ENCODE peak calls at places on chromosome 1, in eight cellular contexts. U, E, A, X, L, G, K and D are unnamed samples.

GRCh38 chr1:154608522-154609294 is 722 bp upstream of the ADAR start:
- DNase-seq in U (peak; percentile 64), E (peak; percentile 70), A (peak; percentile 57), X (peak; percentile 36), L (peak; percentile 37), G (peak; percentile 39), K (peak; percentile 25), D (peak; percentile 40)

GRCh38 chr1:34984435-34985062 is 598 bp downstream of the TMEM35B start:
- DNase-seq in U (peak; percentile 52), E (peak; percentile 79), A (no peak), X (no peak), L (no peak), G (no peak), K (no peak), D (no peak)

GRCh38 chr1:76074321-76075187 is at the start of gene ST6GALNAC3:
- DNase-seq in U (peak; percentile 40), E (peak; percentile 91), A (peak; percentile 85), X (peak; percentile 69), L (peak; percentile 77), G (no peak), K (peak; percentile 64), D (peak; percentile 77)

GRCh38 chr1:31580891-31581603 is 4.7 kb downstream of the TINAGL1 start:
- DNase-seq in U (no peak), E (no peak), A (no peak), X (no peak), L (no peak), G (no peak), K (no peak), D (no peak)

GRCh38 chr1:163046071-163046470 is 23.1 kb upstream of the RGS4 start:
- DNase-seq in U (peak; percentile 66), E (no peak), A (no peak), X (no peak), L (no peak), G (no peak), K (no peak), D (no peak)

GRCh38 chr1:115400891-115401290 is 62.8 kb upstream of the NGF start:
- DNase-seq in U (no peak), E (no peak), A (no peak), X (no peak), L (no peak), G (no peak), K (no peak), D (no peak)

GRCh38 chr1:86687595-86687994 is 16.8 kb upstream of the SH3GLB1 start:
- DNase-seq in U (peak; percentile 12), E (no peak), A (no peak), X (no peak), L (no peak), G (no peak), K (no peak), D (no peak)

GRCh38 chr1:202283991-202284390 is 57.7 kb downstream of the UBE2T start:
- DNase-seq in U (peak; percentile 87), E (no peak), A (no peak), X (no peak), L (no peak), G (no peak), K (no peak), D (no peak)

GRCh38 chr1:89719502-89720306 is 86.8 kb downstream of the LRRC8C start:
- DNase-seq in U (peak; percentile 48), E (no peak), A (peak; percentile 9), X (no peak), L (no peak), G (no peak), K (no peak), D (no peak)

GRCh38 chr1:30451532-30452125 is 271.8 kb downstream of the MATN1 start:
- DNase-seq in U (no peak), E (no peak), A (no peak), X (no peak), L (no peak), G (no peak), K (no peak), D (no peak)

GRCh38 chr1:70497152-70497551 is 86.1 kb downstream of the CTH start:
- DNase-seq in U (no peak), E (no peak), A (no peak), X (no peak), L (no peak), G (no peak), K (no peak), D (no peak)

GRCh38 chr1:101257500-101258325 is 20.9 kb downstream of the S1PR1 start:
- DNase-seq in U (no peak), E (no peak), A (peak; percentile 20), X (no peak), L (no peak), G (no peak), K (no peak), D (peak; percentile 17)